ENCODE peak calls at places on chromosomes 13 and 19, in four cellular contexts. K, A, B and E are unnamed samples.

GRCh38 chr19:10424011-10424637 is 3.8 kb downstream of the PDE4A start:
- DNase-seq in K (no peak), A (peak), B (peak), E (no peak)

GRCh38 chr13:46592410-46592809 is 39.4 kb downstream of the LRCH1 start:
- DNase-seq in K (no peak), A (no peak), B (no peak), E (no peak)

GRCh38 chr19:50500060-50500752 is 10.8 kb downstream of the JOSD2 start:
- DNase-seq in K (no peak), A (no peak), B (no peak), E (no peak)

GRCh38 chr19:5966215-5966614 is 11.7 kb downstream of the RANBP3 start:
- DNase-seq in K (no peak), A (no peak), B (peak), E (no peak)

GRCh38 chr19:41226874-41227390 is 7.9 kb downstream of the AXL start:
- DNase-seq in K (no peak), A (no peak), B (no peak), E (no peak)

GRCh38 chr19:47756627-47756929 is 11.2 kb downstream of the NOP53 start:
- DNase-seq in K (no peak), A (no peak), B (no peak), E (no peak)

GRCh38 chr13:42075517-42075916 is 27.1 kb downstream of the DGKH start:
- DNase-seq in K (no peak), A (no peak), B (no peak), E (no peak)

GRCh38 chr13:67076378-67076777 is 153.8 kb downstream of the PCDH9 start:
- DNase-seq in K (no peak), A (no peak), B (no peak), E (no peak)

GRCh38 chr13:48333976-48334375 is 30.4 kb downstream of the RB1 start:
- DNase-seq in K (no peak), A (no peak), B (peak), E (no peak)

GRCh38 chr19:54554896-54555295 is 18.7 kb upstream of the LILRA2 start:
- DNase-seq in K (no peak), A (no peak), B (no peak), E (no peak)

GRCh38 chr13:113474179-113474578 is 16.3 kb downstream of the DCUN1D2 start:
- DNase-seq in K (no peak), A (no peak), B (peak), E (no peak)

GRCh38 chr13:113553541-113554332 is 30.8 kb upstream of the TFDP1 start:
- DNase-seq in K (no peak), A (no peak), B (no peak), E (no peak)

GRCh38 chr19:9917322-9917721 is 19.0 kb downstream of the OLFM2 start:
- DNase-seq in K (no peak), A (peak), B (peak), E (no peak)

GRCh38 chr13:102903659-102904407 is 58.0 kb downstream of the ERCC5 start:
- DNase-seq in K (no peak), A (peak), B (peak), E (no peak)

GRCh38 chr19:38952395-38953165 is 21.8 kb downstream of the MRPS12 start:
- DNase-seq in K (no peak), A (peak), B (no peak), E (no peak)

GRCh38 chr13:110466261-110466660 is 95.3 kb downstream of the RAB20 start:
- DNase-seq in K (no peak), A (no peak), B (no peak), E (no peak)

GRCh38 chr13:106477303-106477702 is 58.2 kb downstream of the EFNB2 start:
- DNase-seq in K (no peak), A (no peak), B (no peak), E (no peak)

GRCh38 chr13:113420833-113421600 is 32.3 kb downstream of the ADPRHL1 start:
- DNase-seq in K (no peak), A (no peak), B (peak), E (no peak)

GRCh38 chr19:56956503-56957226 is 116.1 kb upstream of the PEG3 start:
- DNase-seq in K (no peak), A (no peak), B (no peak), E (no peak)

GRCh38 chr19:12788682-12789097 is 2.6 kb upstream of the JUNB start:
- DNase-seq in K (no peak), A (no peak), B (peak), E (no peak)

GRCh38 chr13:76832258-76832988 is 53.8 kb downstream of the KCTD12 start:
- DNase-seq in K (no peak), A (no peak), B (no peak), E (no peak)

GRCh38 chr19:16330368-16330801 is 5.8 kb downstream of the KLF2 start:
- DNase-seq in K (peak), A (peak), B (peak), E (peak)

GRCh38 chr19:8609210-8610040 is 1.1 kb downstream of the ADAMTS10 start:
- DNase-seq in K (no peak), A (no peak), B (peak), E (no peak)

GRCh38 chr19:19459707-19460251 is 54.3 kb downstream of the GATAD2A start:
- DNase-seq in K (no peak), A (peak), B (peak), E (no peak)

GRCh38 chr13:44810067-44810840 is 179.0 kb downstream of the NUFIP1 start:
- DNase-seq in K (no peak), A (no peak), B (no peak), E (no peak)

GRCh38 chr13:38863536-38863935 is 127.1 kb downstream of the STOML3 start:
- DNase-seq in K (no peak), A (no peak), B (no peak), E (no peak)

GRCh38 chr13:113544071-113544891 is 40.3 kb upstream of the TFDP1 start:
- DNase-seq in K (no peak), A (no peak), B (no peak), E (no peak)

GRCh38 chr19:33204136-33204973 is 10.2 kb downstream of the LRP3 start:
- DNase-seq in K (no peak), A (no peak), B (no peak), E (no peak)

GRCh38 chr19:53808710-53809125 is 15.4 kb downstream of the NLRP12 start:
- DNase-seq in K (no peak), A (peak), B (peak), E (no peak)

GRCh38 chr13:38766799-38767198 is 79.9 kb downstream of the FREM2 start:
- DNase-seq in K (no peak), A (no peak), B (no peak), E (no peak)

GRCh38 chr19:9498183-9498902 is at the start of gene ZNF560:
- DNase-seq in K (no peak), A (no peak), B (peak), E (no peak)